ENCODE peak calls at places on chromosomes 6 and 20, in four cellular contexts. V is psoas muscle; D is CD4-positive, CD25-positive, alpha-beta regulatory T cell; T is colonic mucosa. E is an unnamed sample. For H3K4me1 and H3K27me3, the result is how much of the 10 kb centered on the place peaks cover.

GRCh38 chr6:149389509-149390297 is 10.4 kb upstream of the SUMO4 start:
- DNase-seq in V (no peak), T (no peak), D (no peak), E (no peak)

GRCh38 chr6:135647521-135647920 is 150.0 kb upstream of the AHI1 start:
- DNase-seq in T (no peak), V (no peak), D (no peak), E (no peak)

GRCh38 chr6:95176322-95176721 is 401.0 kb upstream of the MANEA start:
- DNase-seq in V (no peak), T (no peak), D (no peak), E (no peak)

GRCh38 chr6:148999501-148999900 is 252.7 kb downstream of the UST start:
- DNase-seq in D (no peak), T (no peak), V (no peak), E (no peak)

GRCh38 chr20:35490736-35491181 is 35.4 kb downstream of the CEP250 start:
- DNase-seq in D (peak), T (peak), V (no peak), E (no peak)

GRCh38 chr6:45741437-45742166 is 274.1 kb downstream of the CLIC5 start:
- DNase-seq in D (no peak), T (no peak), V (no peak), E (no peak)

GRCh38 chr20:63807654-63808053 is 23.4 kb downstream of the ZBTB46 start:
- DNase-seq in V (no peak), T (no peak), D (no peak), E (no peak)

GRCh38 chr20:57658447-57659130 is 38.4 kb upstream of the ZBP1 start:
- DNase-seq in T (peak), D (no peak), V (no peak), E (no peak)

GRCh38 chr6:33620584-33621395 is at the start of gene ITPR3:
- DNase-seq in T (peak), V (peak), D (peak), E (no peak)

GRCh38 chr6:114404339-114404955 is 61.6 kb upstream of the HS3ST5 start:
- DNase-seq in D (no peak), T (no peak), V (no peak), E (no peak)

GRCh38 chr20:62420846-62421715 is 6.3 kb downstream of the RBBP8NL start:
- DNase-seq in D (no peak), V (no peak), T (no peak), E (no peak)

GRCh38 chr6:144262470-144263369 is 22.4 kb upstream of the UTRN start:
- DNase-seq in D (peak), T (peak), V (no peak), E (no peak)

GRCh38 chr6:144305985-144306384 is 20.9 kb downstream of the UTRN start:
- DNase-seq in V (no peak), D (no peak), T (no peak), E (no peak)

GRCh38 chr6:138429731-138430130 is 25.7 kb downstream of the HEBP2 start:
- DNase-seq in V (no peak), T (no peak), D (no peak), E (no peak)

GRCh38 chr6:125154184-125155135 is 887 bp downstream of the TPD52L1 start:
- DNase-seq in D (no peak), T (peak), V (peak), E (peak)

GRCh38 chr6:142537612-142538478 is 236.0 kb downstream of the ADGRG6 start:
- DNase-seq in T (no peak), D (no peak), V (no peak), E (peak)

GRCh38 chr6:57267586-57268293 is 45.6 kb upstream of the RAB23 start:
- DNase-seq in D (peak), V (no peak), T (peak), E (no peak)

GRCh38 chr20:3687655-3688054 is 5.8 kb upstream of the ADAM33 start:
- DNase-seq in T (no peak), D (no peak), V (no peak), E (no peak)

GRCh38 chr6:137349856-137350830 is 131.0 kb upstream of the IFNGR1 start:
- DNase-seq in T (no peak), V (no peak), D (no peak), E (no peak)

GRCh38 chr6:42996513-42996912 is 12.1 kb downstream of the PPP2R5D start:
- DNase-seq in V (no peak), D (no peak), T (no peak), E (no peak)

GRCh38 chr6:112215901-112216300 is 38.5 kb downstream of the LAMA4 start:
- DNase-seq in D (no peak), V (no peak), T (no peak), E (no peak)

GRCh38 chr6:35139924-35140524 is 1.1 kb downstream of the TCP11 start:
- DNase-seq in V (peak), T (peak), D (peak), E (peak)

GRCh38 chr6:89840538-89840937 is 10.9 kb downstream of the CASP8AP2 start:
- DNase-seq in T (no peak), V (no peak), D (no peak), E (no peak)

GRCh38 chr20:38173237-38174156 is 8.4 kb upstream of the TGM2 start:
- DNase-seq in V (peak), T (no peak), D (no peak), E (no peak)

GRCh38 chr6:164927288-164928040 is 381.9 kb downstream of the C6orf118 start:
- DNase-seq in V (peak), D (peak), T (peak), E (peak)

GRCh38 chr6:137043710-137044365 is 927 bp downstream of the IL20RA start:
- DNase-seq in T (no peak), D (no peak), V (peak), E (no peak)

GRCh38 chr6:37429352-37429750 is 3.7 kb upstream of the CMTR1 start:
- DNase-seq in V (no peak), D (no peak), T (no peak), E (no peak)

GRCh38 chr6:134642217-134642616 is 307.7 kb downstream of the ALDH8A1 start:
- DNase-seq in T (no peak), V (no peak), D (no peak), E (no peak)

GRCh38 chr6:10999994-11000393 is 44.1 kb downstream of the ELOVL2 start:
- DNase-seq in D (no peak), V (no peak), T (no peak), E (no peak)

GRCh38 chr6:31576897-31577341 is 1.6 kb downstream of the TNF start:
- DNase-seq in T (no peak), V (no peak), D (peak), E (no peak)

GRCh38 chr6:120198033-120198432 is 848.5 kb upstream of the MAN1A1 start:
- DNase-seq in D (no peak), V (no peak), T (no peak), E (no peak)

GRCh38 chr6:431986-432385 is 40.4 kb downstream of the IRF4 start:
- DNase-seq in D (no peak), T (no peak), V (no peak), E (no peak)

GRCh38 chr6:134063966-134064445 is 11.6 kb upstream of the SLC2A12 start:
- DNase-seq in T (peak), D (peak), V (peak), E (no peak)

GRCh38 chr20:54123587-54124180 is 50.1 kb downstream of the CYP24A1 start:
- DNase-seq in T (peak), V (no peak), D (no peak), E (peak)

GRCh38 chr20:45963059-45964011 is 8.7 kb downstream of the ZNF335 start:
- DNase-seq in D (peak), V (no peak), T (no peak), E (no peak)

GRCh38 chr20:47204008-47204745 is 152.3 kb downstream of the ZMYND8 start:
- DNase-seq in T (no peak), D (no peak), V (no peak), E (no peak)

GRCh38 chr6:11969092-11969491 is 43.0 kb upstream of the HIVEP1 start:
- DNase-seq in D (no peak), V (no peak), T (no peak), E (no peak)

GRCh38 chr6:75605635-75606034 is 4.0 kb downstream of the SENP6 start:
- DNase-seq in D (no peak), T (no peak), V (no peak), E (no peak)

GRCh38 chr6:75611011-75611701 is 9.5 kb downstream of the SENP6 start:
- DNase-seq in V (no peak), D (no peak), T (no peak), E (no peak)

GRCh38 chr6:75608955-75609533 is 7.4 kb downstream of the SENP6 start:
- DNase-seq in V (no peak), T (no peak), D (no peak), E (no peak)

GRCh38 chr6:75609639-75610590 is 8.2 kb downstream of the SENP6 start:
- DNase-seq in T (no peak), D (no peak), V (no peak), E (no peak)

GRCh38 chr6:75608304-75608703 is 6.6 kb downstream of the SENP6 start:
- DNase-seq in V (no peak), T (no peak), D (no peak), E (no peak)
- H3K4me1 ChIP-seq in V (half or more), T (under half), D (half or more), E (under half)

GRCh38 chr6:72619883-72620696 is 1.8 kb upstream of the KCNQ5 start:
- DNase-seq in T (peak), V (peak), D (peak), E (no peak)
- H3K27me3 ChIP-seq in T (under half), V (under half), D (under half), E (half or more)

GRCh38 chr6:116556814-116557403 is 3.4 kb downstream of the CALHM4 start:
- DNase-seq in T (no peak), V (no peak), D (no peak), E (no peak)
- H3K4me1 ChIP-seq in T (under half), V (under half), D (under half), E (under half)

DNA sequence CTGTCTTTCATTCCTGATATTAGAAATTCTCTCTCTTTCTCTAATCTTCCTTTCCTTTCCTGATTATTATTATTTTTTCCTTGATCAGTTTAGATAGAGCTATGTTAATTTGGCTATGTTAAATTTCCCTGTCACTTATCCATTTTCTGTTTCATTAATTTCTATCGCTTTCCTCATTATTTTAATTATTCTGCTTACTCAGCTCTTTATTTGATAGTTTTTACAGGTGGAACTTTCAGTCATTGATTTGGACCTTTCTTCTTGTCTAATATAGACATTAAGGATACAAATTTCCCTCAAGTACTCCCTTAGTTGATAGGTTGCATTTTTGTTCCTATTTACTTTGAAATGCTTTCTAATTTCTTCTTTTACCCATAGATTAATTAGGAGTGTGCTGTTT is 442.3 kb downstream of the CDH26 start:
- DNase-seq in V (no peak), D (no peak), T (no peak), E (no peak)
- H3K27me3 ChIP-seq in V (under half), D (under half), T (under half), E (under half)

DNA sequence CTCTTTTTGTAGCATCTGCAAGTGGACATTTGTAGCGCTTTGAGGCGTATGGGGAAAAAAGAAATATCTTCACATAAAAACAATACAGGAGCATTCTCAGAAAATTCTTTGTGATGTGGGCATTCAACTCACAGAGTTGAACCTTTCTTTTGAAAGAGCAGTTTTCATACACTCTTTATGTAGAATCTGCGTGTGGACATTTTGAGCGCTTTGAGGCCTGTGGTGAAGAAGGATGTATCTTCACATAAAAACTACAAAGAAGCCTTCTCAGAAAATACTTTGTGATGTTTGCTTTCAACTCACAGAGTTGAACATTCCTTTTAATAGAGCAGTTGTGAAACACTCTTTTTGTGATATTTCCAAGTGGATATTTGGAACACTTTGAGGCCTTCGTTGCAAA is 598.4 kb upstream of the ZNF337 start:
- DNase-seq in V (no peak), D (no peak), T (no peak), E (no peak)
- H3K4me1 ChIP-seq in V (under half), D (under half), T (under half), E (under half)